ENCODE peak calls at places on chromosomes 3 and 15, in nine cellular contexts. R, S, X, O, Q, K, V, H and Y are unnamed samples.

GRCh38 chr3:60102154-60102553 is 1052.3 kb upstream of the CFAP20DC start:
- DNase-seq in R (no peak), S (no peak), X (no peak), O (no peak), Q (no peak), K (no peak), V (no peak), H (no peak), Y (no peak)

GRCh38 chr3:100521439-100521845 is 29.0 kb downstream of the TMEM45A start:
- DNase-seq in R (no peak), S (no peak), X (peak), O (no peak), Q (peak), K (no peak), V (no peak), H (no peak), Y (no peak)

GRCh38 chr15:40487816-40488682 is 17.3 kb downstream of the CHST14 start:
- DNase-seq in R (no peak), S (no peak), X (no peak), O (no peak), Q (no peak), K (no peak), V (no peak), H (no peak), Y (no peak)

GRCh38 chr3:82294609-82295008 is 533.2 kb upstream of the GBE1 start:
- DNase-seq in R (no peak), S (no peak), X (no peak), O (no peak), Q (no peak), K (no peak), V (no peak), H (no peak), Y (no peak)

GRCh38 chr3:10344147-10344943 is 23.4 kb upstream of the SEC13 start:
- DNase-seq in R (no peak), S (peak), X (no peak), O (no peak), Q (no peak), K (peak), V (peak), H (peak), Y (peak)

GRCh38 chr3:37751537-37751936 is 110.1 kb upstream of the CTDSPL start:
- DNase-seq in R (no peak), S (no peak), X (no peak), O (no peak), Q (no peak), K (no peak), V (no peak), H (no peak), Y (no peak)

GRCh38 chr3:159762238-159762637 is 226.4 kb upstream of the IL12A start:
- DNase-seq in R (no peak), S (peak), X (no peak), O (no peak), Q (no peak), K (no peak), V (peak), H (no peak), Y (no peak)

GRCh38 chr3:8757551-8758518 is 11.6 kb downstream of the OXTR start:
- DNase-seq in R (peak), S (peak), X (no peak), O (no peak), Q (no peak), K (peak), V (no peak), H (no peak), Y (peak)

GRCh38 chr15:35696767-35697231 is 150.8 kb upstream of the DPH6 start:
- DNase-seq in R (no peak), S (peak), X (no peak), O (no peak), Q (no peak), K (peak), V (no peak), H (no peak), Y (peak)

GRCh38 chr15:100255644-100256043 is 86.1 kb downstream of the ADAMTS17 start:
- DNase-seq in R (no peak), S (no peak), X (no peak), O (no peak), Q (no peak), K (no peak), V (no peak), H (no peak), Y (no peak)

GRCh38 chr3:184506579-184506978 is 55.0 kb upstream of the EPHB3 start:
- DNase-seq in R (no peak), S (peak), X (no peak), O (no peak), Q (no peak), K (no peak), V (no peak), H (no peak), Y (no peak)

GRCh38 chr3:98521897-98522537 is 685 bp downstream of the CLDND1 start:
- DNase-seq in R (peak), S (peak), X (peak), O (peak), Q (peak), K (peak), V (peak), H (peak), Y (peak)

GRCh38 chr15:58900628-58901027 is 32.9 kb downstream of the SLTM start:
- DNase-seq in R (no peak), S (no peak), X (no peak), O (no peak), Q (no peak), K (no peak), V (no peak), H (no peak), Y (no peak)

GRCh38 chr3:100825574-100825973 is 116.3 kb downstream of the TFG start:
- DNase-seq in R (no peak), S (no peak), X (no peak), O (no peak), Q (no peak), K (peak), V (no peak), H (no peak), Y (peak)

GRCh38 chr3:159919873-159920272 is 68.8 kb upstream of the IL12A start:
- DNase-seq in R (no peak), S (no peak), X (no peak), O (no peak), Q (peak), K (peak), V (no peak), H (no peak), Y (peak)

GRCh38 chr15:79307251-79307650 is 3.7 kb upstream of the TMED3 start:
- DNase-seq in R (no peak), S (no peak), X (no peak), O (no peak), Q (no peak), K (no peak), V (no peak), H (no peak), Y (no peak)

GRCh38 chr3:37668431-37668830 is 193.2 kb upstream of the CTDSPL start:
- DNase-seq in R (no peak), S (peak), X (peak), O (no peak), Q (no peak), K (peak), V (no peak), H (no peak), Y (no peak)

GRCh38 chr3:137134431-137134830 is 176.6 kb downstream of the IL20RB start:
- DNase-seq in R (no peak), S (no peak), X (no peak), O (no peak), Q (no peak), K (no peak), V (no peak), H (no peak), Y (no peak)

GRCh38 chr15:79463043-79463780 is 31.1 kb downstream of the MINAR1 start:
- DNase-seq in R (no peak), S (no peak), X (no peak), O (no peak), Q (no peak), K (no peak), V (no peak), H (no peak), Y (no peak)

GRCh38 chr3:196238612-196239190 is 22.4 kb downstream of the SLC51A start:
- DNase-seq in R (no peak), S (no peak), X (no peak), O (no peak), Q (no peak), K (no peak), V (no peak), H (no peak), Y (peak)

GRCh38 chr3:159872374-159873109 is 116.1 kb upstream of the IL12A start:
- DNase-seq in R (peak), S (peak), X (no peak), O (no peak), Q (no peak), K (peak), V (no peak), H (no peak), Y (peak)

GRCh38 chr3:113532698-113533533 is 561 bp downstream of the SIDT1 start:
- DNase-seq in R (no peak), S (no peak), X (no peak), O (no peak), Q (no peak), K (peak), V (peak), H (peak), Y (peak)

GRCh38 chr3:29005862-29006261 is 275.0 kb upstream of the RBMS3 start:
- DNase-seq in R (no peak), S (no peak), X (no peak), O (no peak), Q (no peak), K (no peak), V (no peak), H (no peak), Y (no peak)

GRCh38 chr15:56236197-56236596 is 7.5 kb downstream of the RFX7 start:
- DNase-seq in R (no peak), S (no peak), X (no peak), O (no peak), Q (no peak), K (no peak), V (no peak), H (no peak), Y (no peak)

GRCh38 chr3:87501076-87501475 is 224.7 kb upstream of the POU1F1 start:
- DNase-seq in R (no peak), S (no peak), X (no peak), O (no peak), Q (no peak), K (no peak), V (no peak), H (no peak), Y (no peak)

GRCh38 chr15:68279779-68280745 is 2.5 kb downstream of the FEM1B start:
- DNase-seq in R (peak), S (no peak), X (no peak), O (no peak), Q (no peak), K (no peak), V (no peak), H (no peak), Y (no peak)

GRCh38 chr15:68278345-68279217 is 1.0 kb downstream of the FEM1B start:
- DNase-seq in R (peak), S (no peak), X (no peak), O (no peak), Q (no peak), K (peak), V (no peak), H (no peak), Y (peak)

GRCh38 chr15:68279218-68279533 is 1.6 kb downstream of the FEM1B start:
- DNase-seq in R (no peak), S (no peak), X (no peak), O (no peak), Q (no peak), K (no peak), V (no peak), H (no peak), Y (no peak)

GRCh38 chr15:68283401-68283800 is 5.9 kb downstream of the FEM1B start:
- DNase-seq in R (no peak), S (no peak), X (no peak), O (no peak), Q (no peak), K (no peak), V (no peak), H (no peak), Y (no peak)

GRCh38 chr15:68281008-68281407 is 3.5 kb downstream of the FEM1B start:
- DNase-seq in R (no peak), S (no peak), X (no peak), O (no peak), Q (no peak), K (no peak), V (no peak), H (no peak), Y (no peak)
- H3K4me3 ChIP-seq in R (peak), S (peak), X (no peak), O (peak), Q (peak), K (peak), V (peak), H (peak), Y (peak)

GRCh38 chr3:39191103-39191502 is 1.3 kb downstream of the XIRP1 start:
- DNase-seq in R (peak), S (peak), X (no peak), O (no peak), Q (no peak), K (no peak), V (peak), H (no peak), Y (no peak)
- TF ChIP-seq CTCF in R (no peak), S (no peak), X (no peak), O (no peak), Q (peak), K (no peak), V (no peak), H (no peak), Y (no peak)

DNA sequence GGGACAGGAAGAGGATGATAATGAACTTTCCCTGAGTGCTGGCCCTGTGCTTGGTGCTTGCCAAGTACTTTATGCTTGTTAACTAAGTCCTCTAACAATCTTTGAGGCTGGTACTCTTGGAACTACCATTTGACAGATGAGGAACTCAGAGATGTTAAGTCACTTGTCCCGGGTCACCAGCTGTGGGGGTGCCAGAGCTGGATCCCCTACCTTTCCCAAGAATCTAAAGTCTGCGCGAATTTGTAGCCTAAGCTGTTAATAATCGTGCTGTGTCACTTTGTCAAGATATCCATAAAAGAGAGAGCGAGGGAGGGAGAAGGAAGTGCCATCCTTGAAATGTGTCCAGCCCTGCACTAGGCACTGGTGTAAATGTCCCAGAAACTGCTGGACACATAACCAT is 19.0 kb upstream of the ACOX2 start:
- DNase-seq in R (no peak), S (no peak), X (no peak), O (no peak), Q (no peak), K (no peak), V (no peak), H (no peak), Y (no peak)
- H3K4me3 ChIP-seq in R (no peak), S (no peak), X (no peak), O (no peak), Q (no peak), K (no peak), V (no peak), H (no peak), Y (no peak)

GRCh38 chr15:29933043-29933442 is 110.8 kb upstream of the TJP1 start:
- DNase-seq in R (no peak), S (no peak), X (no peak), O (no peak), Q (no peak), K (no peak), V (no peak), H (no peak), Y (no peak)

GRCh38 chr15:29934251-29934650 is 112.0 kb upstream of the TJP1 start:
- DNase-seq in R (no peak), S (peak), X (no peak), O (no peak), Q (no peak), K (peak), V (no peak), H (no peak), Y (peak)

GRCh38 chr15:29936353-29937049 is 114.2 kb upstream of the TJP1 start:
- DNase-seq in R (no peak), S (peak), X (no peak), O (no peak), Q (no peak), K (peak), V (no peak), H (no peak), Y (no peak)

GRCh38 chr15:29937956-29938355 is 115.7 kb upstream of the TJP1 start:
- DNase-seq in R (no peak), S (no peak), X (no peak), O (no peak), Q (no peak), K (peak), V (no peak), H (no peak), Y (peak)

DNA sequence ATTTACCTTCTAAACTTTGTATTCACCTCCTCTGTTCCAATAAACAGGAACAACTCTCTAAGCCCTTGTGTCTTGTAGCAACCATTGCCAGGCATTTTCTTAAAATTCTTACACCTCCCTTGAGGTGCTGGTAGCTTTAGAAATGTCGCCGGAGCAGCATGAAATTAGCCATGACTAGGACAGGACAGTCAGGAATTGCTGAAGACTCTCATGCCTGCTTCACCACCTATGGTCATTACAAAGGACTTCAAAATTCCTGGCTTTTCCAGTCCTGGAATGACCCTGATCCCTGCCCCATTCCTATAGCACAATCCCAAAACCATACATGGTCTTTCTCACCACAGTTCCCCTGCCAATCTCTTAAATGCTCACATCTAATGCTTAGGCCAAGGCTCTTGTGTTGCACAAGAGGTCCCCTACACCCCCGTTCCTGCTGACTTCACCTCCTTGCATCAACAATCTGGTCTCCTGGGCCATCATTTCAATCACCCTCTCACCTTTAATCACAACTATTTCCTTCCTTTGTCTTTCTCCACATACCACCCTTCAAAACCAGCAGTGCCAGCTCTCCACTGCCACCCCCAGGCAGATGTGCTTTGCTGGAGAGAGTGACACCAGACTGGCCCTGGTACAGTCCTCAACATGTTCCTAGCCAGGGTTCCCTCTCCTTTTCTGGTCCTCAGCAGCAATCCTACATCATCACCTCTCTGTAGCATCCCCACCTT is 113.2 kb upstream of the TJP1 start:
- DNase-seq in R (no peak), S (no peak), X (no peak), O (no peak), Q (no peak), K (no peak), V (no peak), H (no peak), Y (no peak)
- TF ChIP-seq CTCF in R (no peak), S (peak), X (no peak), O (no peak), Q (peak), K (peak), V (no peak), H (no peak), Y (no peak)

GRCh38 chr15:88619796-88620195 is 1.3 kb upstream of the AEN start:
- DNase-seq in R (no peak), S (no peak), X (no peak), O (no peak), Q (no peak), K (no peak), V (no peak), H (no peak), Y (no peak)
- H3K4me3 ChIP-seq in R (no peak), S (no peak), X (no peak), O (no peak), Q (no peak), K (no peak), V (no peak), H (no peak), Y (no peak)

GRCh38 chr3:65408531-65409181 is 630.1 kb downstream of the MAGI1 start:
- DNase-seq in R (no peak), S (no peak), X (no peak), O (no peak), Q (no peak), K (no peak), V (no peak), H (no peak), Y (no peak)
- TF ChIP-seq CTCF in R (no peak), S (no peak), X (no peak), O (no peak), Q (no peak), K (no peak), V (no peak), H (no peak), Y (no peak)

GRCh38 chr3:146625117-146625775 is 20.1 kb upstream of the PLSCR5 start:
- DNase-seq in R (no peak), S (peak), X (no peak), O (no peak), Q (no peak), K (peak), V (no peak), H (no peak), Y (peak)
- H3K4me3 ChIP-seq in R (no peak), S (peak), X (no peak), O (peak), Q (no peak), K (peak), V (no peak), H (no peak), Y (no peak)